ENCODE peak calls at places on chromosomes 13 and 19, in four cellular contexts. U is IMR-90; L is CD4-positive, alpha-beta T cell; G is CD8-positive, alpha-beta T cell. J is an unnamed sample. For H3K9me3, the result is how much of the 10 kb centered on the place peaks cover.

GRCh38 chr13:80038371-80038770 is 302.6 kb downstream of the SPRY2 start:
- DNase-seq in G (no peak), L (no peak), U (no peak), J (no peak)

GRCh38 chr19:42175952-42176648 is 41.4 kb downstream of the DEDD2 start:
- DNase-seq in U (peak), L (no peak), G (peak), J (no peak)

GRCh38 chr13:64274481-64275217 is 2859.0 kb upstream of the PCDH20 start:
- DNase-seq in L (no peak), G (no peak), U (peak), J (no peak)

GRCh38 chr13:105518086-105518485 is 1017.4 kb downstream of the EFNB2 start:
- DNase-seq in G (no peak), L (no peak), U (peak), J (no peak)

GRCh38 chr13:50128406-50129048 is 113.3 kb downstream of the KCNRG start:
- DNase-seq in G (no peak), L (no peak), U (no peak), J (peak)

GRCh38 chr13:46675016-46675415 is 121.9 kb downstream of the ESD start:
- DNase-seq in L (no peak), U (no peak), G (no peak), J (no peak)

GRCh38 chr19:16851031-16851712 is 22.0 kb downstream of the SIN3B start:
- DNase-seq in U (peak), G (no peak), L (no peak), J (no peak)

GRCh38 chr19:9565900-9566705 is 18.2 kb downstream of the ZNF121 start:
- DNase-seq in U (peak), G (no peak), L (no peak), J (no peak)

GRCh38 chr19:48117515-48118330 is 7.1 kb upstream of the PLA2G4C start:
- DNase-seq in G (no peak), L (no peak), U (no peak), J (no peak)

GRCh38 chr19:11674067-11674492 is 64.7 kb downstream of the ZNF823 start:
- DNase-seq in U (no peak), L (no peak), G (no peak), J (no peak)

GRCh38 chr19:27793128-27793643 is 1419.8 kb downstream of the UQCRFS1 start:
- DNase-seq in L (peak), U (peak), G (peak), J (no peak)

GRCh38 chr19:17946965-17947784 is 14.4 kb downstream of the CCDC124 start:
- DNase-seq in U (no peak), L (no peak), G (no peak), J (no peak)

GRCh38 chr13:47798906-47799305 is 202.2 kb downstream of the SUCLA2 start:
- DNase-seq in U (peak), L (no peak), G (no peak), J (peak)

GRCh38 chr19:3192228-3192635 is 6.5 kb downstream of the NCLN start:
- DNase-seq in U (no peak), G (no peak), L (no peak), J (no peak)

GRCh38 chr13:49214917-49215376 is 5.2 kb upstream of the MLNR start:
- DNase-seq in U (peak), L (no peak), G (peak), J (peak)

GRCh38 chr13:59111711-59112110 is 1052.0 kb downstream of the DIAPH3 start:
- DNase-seq in L (no peak), U (peak), G (no peak), J (no peak)

GRCh38 chr13:112954488-112955270 is 14.3 kb upstream of the MCF2L start:
- DNase-seq in U (no peak), L (no peak), G (no peak), J (no peak)

GRCh38 chr13:102721800-102722231 is 27.0 kb upstream of the METTL21C start:
- DNase-seq in U (no peak), G (no peak), L (no peak), J (no peak)

GRCh38 chr13:66992183-66992582 is 238.0 kb downstream of the PCDH9 start:
- DNase-seq in L (no peak), G (no peak), U (peak), J (no peak)

GRCh38 chr19:2885736-2886135 is 15.0 kb upstream of the ZNF57 start:
- DNase-seq in L (no peak), U (no peak), G (no peak), J (no peak)

DNA sequence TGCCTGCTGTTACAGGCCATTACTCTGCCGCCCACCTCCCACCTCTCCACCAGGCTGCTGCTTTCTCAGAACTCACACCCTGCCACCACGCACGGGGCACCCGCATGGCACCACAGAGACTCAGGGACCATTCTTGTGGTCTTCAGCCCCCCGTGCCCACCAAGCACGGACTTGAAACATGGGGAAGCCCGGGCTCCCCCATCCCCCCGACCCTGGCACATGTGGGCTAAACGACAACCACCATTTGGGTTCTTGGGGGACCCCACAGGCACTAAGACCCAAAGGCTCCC is 23.1 kb upstream of the TINCR start:
- DNase-seq in L (no peak), U (no peak), G (no peak), J (no peak)
- H3K9me3 ChIP-seq in L (under half), U (under half), G (under half), J (under half)

DNA sequence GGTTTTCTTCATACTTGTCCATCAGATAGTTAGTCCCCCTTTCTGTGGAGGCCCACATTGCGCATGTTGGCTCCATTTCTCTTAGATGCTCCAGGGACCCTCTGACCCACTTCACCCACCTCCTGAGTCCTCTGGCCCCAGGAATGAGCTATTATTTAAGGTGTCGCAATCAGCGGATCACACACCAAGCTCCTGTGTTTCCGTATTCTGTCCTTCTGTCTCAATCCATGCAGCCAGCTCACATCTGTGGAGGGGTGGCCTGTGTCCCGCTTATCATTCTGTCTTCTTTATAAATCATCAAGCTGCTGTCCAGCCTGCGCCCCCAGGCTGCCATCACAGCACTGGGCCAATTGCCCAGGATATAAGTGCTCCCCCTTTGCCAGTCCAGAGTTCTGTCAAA is 4.7 kb downstream of the ZNF230 start:
- DNase-seq in G (no peak), U (no peak), L (no peak), J (no peak)
- H3K9me3 ChIP-seq in G (under half), U (under half), L (half or more), J (half or more)

GRCh38 chr19:52442179-52442578 is 11.2 kb upstream of the ZNF578 start:
- DNase-seq in L (no peak), G (no peak), U (no peak), J (no peak)
- H3K9me3 ChIP-seq in L (half or more), G (under half), U (under half), J (half or more)

DNA sequence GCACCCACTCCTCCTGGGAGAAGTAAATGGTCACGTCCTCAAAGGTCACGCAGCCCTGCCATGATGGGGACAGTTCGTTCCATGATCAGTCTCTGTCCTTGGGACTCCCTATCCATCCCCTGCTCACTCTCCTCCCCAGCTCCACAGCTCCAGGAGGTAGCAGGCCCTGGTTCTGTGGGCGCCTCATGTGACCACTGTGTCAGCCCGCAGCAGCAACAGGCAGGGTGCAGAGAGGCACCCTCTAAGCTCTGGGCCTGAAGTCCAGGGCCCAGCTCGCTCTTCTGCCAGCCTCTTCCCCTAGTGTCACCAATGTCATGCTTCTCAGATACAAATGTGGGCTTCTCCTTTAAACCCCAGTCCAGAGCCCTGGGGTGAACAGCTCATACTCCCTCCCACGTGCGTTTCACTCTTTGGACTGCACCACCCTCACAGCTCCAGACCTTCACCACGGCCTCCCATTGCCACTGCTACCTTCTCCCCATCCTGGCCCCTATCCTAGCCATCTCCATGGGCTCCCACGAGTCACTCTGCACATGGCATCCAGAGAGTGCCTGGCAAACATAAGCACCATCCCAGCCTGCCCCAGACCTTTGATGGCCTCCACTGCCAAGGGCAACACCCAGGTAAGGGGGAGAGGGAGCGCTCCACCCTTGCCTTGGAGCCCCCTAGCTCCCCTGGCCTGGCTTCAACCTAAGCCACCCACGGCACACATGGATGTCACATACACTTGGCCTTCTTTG is 2.9 kb downstream of the ZNF792 start:
- DNase-seq in G (no peak), L (no peak), U (no peak), J (no peak)
- H3K9me3 ChIP-seq in G (half or more), L (half or more), U (under half), J (half or more)

DNA sequence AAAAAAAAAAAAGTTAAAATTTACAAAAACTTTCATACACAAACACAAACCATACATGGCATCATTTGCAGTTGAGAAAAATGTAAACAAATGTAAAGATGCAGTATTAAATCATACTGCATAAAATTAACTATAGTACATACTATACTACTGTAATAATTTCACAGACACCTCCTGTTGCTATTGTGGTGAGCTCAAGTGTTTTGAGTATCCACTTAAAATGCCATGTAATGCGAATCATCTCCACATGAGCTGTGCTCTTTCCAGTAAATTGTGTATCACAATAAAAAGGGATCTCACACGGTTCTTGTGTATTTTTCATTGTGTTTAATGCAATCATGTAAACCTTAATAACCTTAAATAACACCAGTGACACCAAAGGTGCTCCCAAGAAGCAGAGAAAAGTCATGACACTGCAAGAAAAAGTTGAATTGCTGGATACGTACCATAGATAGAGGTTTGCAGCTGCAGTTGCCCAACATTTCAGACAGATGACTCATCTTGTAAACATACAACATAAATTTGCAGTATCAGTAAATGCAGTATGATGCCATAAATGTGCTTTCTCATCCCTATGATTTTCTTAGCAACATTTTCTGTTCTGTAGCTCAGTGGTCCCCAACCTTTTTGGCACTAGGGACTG is 166.6 kb downstream of the RAP2A start:
- DNase-seq in G (no peak), U (peak), L (no peak), J (no peak)
- H3K9me3 ChIP-seq in G (under half), U (under half), L (under half), J (under half)

DNA sequence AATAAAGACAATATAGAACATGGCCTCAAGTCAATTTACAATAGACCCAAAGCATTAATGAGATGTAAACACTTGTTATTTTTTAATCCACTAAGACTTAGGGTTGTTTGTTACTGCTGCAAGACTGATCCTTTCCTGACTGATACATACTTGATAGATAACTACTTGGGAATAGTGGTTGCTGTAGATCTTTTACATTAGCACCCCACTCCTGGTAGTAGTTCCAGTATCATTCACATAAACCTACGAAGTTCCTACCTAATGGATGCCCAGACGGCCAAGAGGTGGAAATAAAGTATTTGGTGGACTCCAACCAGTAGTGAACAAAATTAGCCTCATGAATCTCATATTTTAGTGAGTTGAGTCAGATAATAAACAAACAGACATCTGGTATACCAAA is 26.9 kb downstream of the ADGRE1 start:
- DNase-seq in L (no peak), U (no peak), G (no peak), J (no peak)
- H3K9me3 ChIP-seq in L (under half), U (under half), G (under half), J (under half)

J was measured in CD4-positive, CD25-positive, alpha-beta regulatory T cell.